ENCODE peak calls at places on chromosomes 3 and 15, in four cellular contexts. Z, S, Y and X are unnamed samples.

GRCh38 chr15:101446527-101447167 is 42.9 kb downstream of the PCSK6 start:
- DNase-seq in S (no peak), Z (no peak), Y (no peak), X (peak)

GRCh38 chr3:123877466-123877865 is 6.7 kb downstream of the MYLK start:
- DNase-seq in S (no peak), Y (no peak), Z (no peak), X (no peak)

GRCh38 chr3:123406598-123406997 is 42.3 kb downstream of the ADCY5 start:
- DNase-seq in Y (no peak), S (no peak), Z (no peak), X (peak)

GRCh38 chr3:115986555-115987207 is 363.4 kb downstream of the GAP43 start:
- DNase-seq in Z (no peak), S (no peak), Y (no peak), X (no peak)

GRCh38 chr3:196789773-196790419 is 50.2 kb downstream of the PAK2 start:
- DNase-seq in Y (no peak), Z (no peak), S (no peak), X (no peak)

GRCh38 chr3:52529376-52530333 is 4.0 kb downstream of the NT5DC2 start:
- DNase-seq in Z (no peak), Y (no peak), S (peak), X (peak)

GRCh38 chr3:156291269-156292123 is 171.1 kb downstream of the KCNAB1 start:
- DNase-seq in Y (no peak), S (no peak), Z (no peak), X (peak)

GRCh38 chr3:149460123-149460522 is 14.4 kb upstream of the TM4SF4 start:
- DNase-seq in Z (no peak), S (no peak), Y (no peak), X (peak)

GRCh38 chr15:88982304-88982945 is 69.2 kb upstream of the MFGE8 start:
- DNase-seq in Y (no peak), Z (no peak), S (no peak), X (peak)

GRCh38 chr3:150495563-150496168 is 50.6 kb downstream of the SERP1 start:
- DNase-seq in Z (peak), S (no peak), Y (no peak), X (no peak)

GRCh38 chr3:149812165-149812605 is 830 bp upstream of the RNF13 start:
- DNase-seq in S (no peak), Z (no peak), Y (no peak), X (no peak)

GRCh38 chr3:48595075-48595525 is at the start of gene COL7A1:
- DNase-seq in S (no peak), Y (no peak), Z (no peak), X (no peak)

GRCh38 chr3:195182470-195182795 is 88.5 kb downstream of the XXYLT1 start:
- DNase-seq in S (no peak), Z (no peak), Y (no peak), X (no peak)

GRCh38 chr15:87591521-87591920 is 665.0 kb downstream of the NTRK3 start:
- DNase-seq in S (no peak), Y (no peak), Z (no peak), X (no peak)

GRCh38 chr3:115581347-115582135 is 41.8 kb upstream of the GAP43 start:
- DNase-seq in Z (no peak), S (no peak), Y (peak), X (peak)

GRCh38 chr3:149494022-149494758 is 19.7 kb downstream of the TM4SF4 start:
- DNase-seq in S (peak), Z (peak), Y (peak), X (no peak)

GRCh38 chr15:87619161-87619960 is 637.2 kb downstream of the NTRK3 start:
- DNase-seq in Z (peak), Y (no peak), S (no peak), X (no peak)

GRCh38 chr15:56243117-56243773 is 434 bp downstream of the RFX7 start:
- DNase-seq in S (no peak), Z (no peak), Y (peak), X (peak)

GRCh38 chr3:11910971-11911531 is 64.4 kb upstream of the TAMM41 start:
- DNase-seq in Y (no peak), S (no peak), Z (no peak), X (no peak)

GRCh38 chr3:189270248-189270832 is 98.6 kb downstream of the TPRG1 start:
- DNase-seq in Z (peak), Y (peak), S (peak), X (peak)

GRCh38 chr15:93152264-93152884 is 63.4 kb upstream of the RGMA start:
- DNase-seq in Y (no peak), S (no peak), Z (no peak), X (no peak)

GRCh38 chr15:74364936-74365618 is 2.4 kb downstream of the CYP11A1 start:
- DNase-seq in S (peak), Y (no peak), Z (no peak), X (no peak)

GRCh38 chr3:59908280-59908679 is 858.5 kb upstream of the CFAP20DC start:
- DNase-seq in S (no peak), Y (no peak), Z (no peak), X (no peak)

GRCh38 chr3:45665101-45665572 is 24.1 kb upstream of the SACM1L start:
- DNase-seq in Z (no peak), Y (peak), S (no peak), X (no peak)

GRCh38 chr3:175073209-175073905 is 214.2 kb downstream of the NAALADL2 start:
- DNase-seq in S (no peak), Y (no peak), Z (no peak), X (no peak)

DNA sequence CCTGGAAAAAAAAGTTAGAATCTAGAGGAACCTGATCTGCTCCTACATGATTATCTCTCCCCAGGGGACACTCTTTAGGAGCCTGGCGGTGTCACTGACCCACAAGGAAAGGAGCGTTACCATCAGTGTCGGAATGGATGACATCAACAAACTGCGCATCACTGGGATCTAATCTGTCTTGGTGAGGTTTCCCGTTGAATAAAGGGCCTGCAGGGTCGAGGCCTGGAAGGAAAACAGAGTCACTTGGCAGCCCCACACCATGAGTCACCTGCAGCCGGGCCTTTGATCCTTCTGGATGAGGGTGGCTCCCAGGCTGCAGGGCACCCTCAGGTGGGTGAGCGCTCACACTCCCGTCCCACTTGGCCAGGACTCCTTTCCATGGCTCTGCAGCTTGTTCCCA is 25.0 kb downstream of the LIPH start:
- DNase-seq in Z (no peak), S (no peak), Y (no peak), X (no peak)
- H3K4me3 ChIP-seq in Z (no peak), S (no peak), Y (no peak), X (no peak)

DNA sequence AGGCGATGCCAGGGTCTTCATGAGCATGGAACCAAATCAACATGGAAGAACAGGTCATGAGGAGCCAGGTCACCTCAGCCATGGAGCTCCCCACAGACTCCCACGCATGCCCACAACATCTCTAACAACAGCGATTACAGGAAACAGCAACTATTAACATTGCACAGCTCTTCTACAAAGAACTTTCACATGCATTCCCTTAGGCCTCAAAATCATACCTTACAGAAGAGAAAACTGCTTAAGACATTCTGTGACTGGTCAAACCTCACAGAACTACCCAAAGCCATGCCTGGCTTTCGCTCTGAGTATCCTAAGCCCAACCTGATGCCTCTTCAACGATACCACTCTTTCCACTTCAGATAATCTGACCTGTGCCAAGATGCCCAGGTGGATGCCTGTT is 117.8 kb downstream of the OXNAD1 start:
- DNase-seq in Y (no peak), S (no peak), Z (no peak), X (no peak)
- H3K4me3 ChIP-seq in Y (no peak), S (no peak), Z (no peak), X (no peak)

DNA sequence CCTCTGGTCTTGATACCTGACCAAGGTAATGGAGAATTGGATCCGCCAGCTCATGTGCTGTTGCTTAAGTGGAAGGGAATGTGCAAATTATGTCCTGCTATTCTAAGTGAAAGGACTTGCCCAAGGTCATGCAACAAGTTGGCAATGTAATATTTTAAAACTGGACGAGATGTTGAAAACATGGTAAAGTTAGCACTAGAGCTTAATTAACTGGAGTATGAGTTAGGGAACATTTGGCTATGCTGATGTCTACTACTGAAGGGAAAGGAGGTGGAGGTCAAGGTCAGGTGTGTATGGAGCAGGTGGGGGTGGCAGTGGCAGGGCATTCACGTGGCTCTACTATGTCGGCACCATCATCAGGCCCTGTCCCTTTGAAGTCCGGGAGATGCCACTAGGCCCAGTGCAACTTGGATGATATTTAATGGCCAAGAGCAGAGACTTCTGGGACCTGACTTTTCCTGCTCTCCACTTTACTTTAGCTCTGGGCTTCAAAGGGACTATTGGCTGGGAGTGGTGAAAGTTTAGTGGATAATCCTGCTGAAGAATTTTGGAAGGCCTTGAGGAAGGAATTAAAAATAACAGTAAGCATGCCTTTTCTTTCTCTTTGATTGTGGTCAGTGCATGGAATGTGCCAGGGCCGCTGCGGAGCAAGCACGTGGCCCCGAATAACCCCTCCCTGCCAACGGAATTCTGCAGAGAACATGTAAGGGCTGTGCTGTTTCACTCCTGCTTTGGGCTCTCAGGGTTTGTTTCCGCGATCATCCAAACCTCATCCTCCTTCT is 14.9 kb downstream of the SMAD3 start:
- DNase-seq in Y (no peak), Z (no peak), S (no peak), X (peak)
- H3K4me3 ChIP-seq in Y (no peak), Z (no peak), S (peak), X (peak)

GRCh38 chr15:76346666-76347506 is 10.3 kb downstream of the ISL2 start:
- DNase-seq in Y (no peak), Z (no peak), S (no peak), X (no peak)
- H3K4me3 ChIP-seq in Y (peak), Z (peak), S (peak), X (peak)

GRCh38 chr15:51620647-51621046 is 1.9 kb downstream of the DMXL2 start:
- DNase-seq in Y (no peak), S (no peak), Z (no peak), X (no peak)
- H3K4me3 ChIP-seq in Y (no peak), S (no peak), Z (no peak), X (no peak)

GRCh38 chr15:40069178-40070165 is 30.5 kb upstream of the SRP14 start:
- DNase-seq in S (peak), Z (no peak), Y (no peak), X (peak)
- H3K4me3 ChIP-seq in S (peak), Z (no peak), Y (peak), X (no peak)

GRCh38 chr3:73029321-73029796 is 32.1 kb upstream of the EBLN2 start:
- DNase-seq in S (no peak), Z (peak), Y (no peak), X (no peak)

GRCh38 chr3:73026111-73026510 is 29.5 kb downstream of the PPP4R2 start:
- DNase-seq in Y (no peak), Z (no peak), S (no peak), X (no peak)

GRCh38 chr3:73030073-73030597 is 31.3 kb upstream of the EBLN2 start:
- DNase-seq in Z (no peak), S (no peak), Y (no peak), X (no peak)

GRCh38 chr3:73026702-73027101 is 30.1 kb downstream of the PPP4R2 start:
- DNase-seq in Y (no peak), S (no peak), Z (no peak), X (no peak)

GRCh38 chr3:73028803-73029202 is 32.2 kb downstream of the PPP4R2 start:
- DNase-seq in Z (no peak), S (no peak), Y (no peak), X (no peak)
- H3K4me3 ChIP-seq in Z (no peak), S (no peak), Y (no peak), X (no peak)

GRCh38 chr3:58188921-58189451 is 21.8 kb downstream of the DNASE1L3 start:
- DNase-seq in Y (no peak), S (no peak), Z (no peak), X (no peak)
- H3K4me3 ChIP-seq in Y (no peak), S (no peak), Z (no peak), X (no peak)

GRCh38 chr3:71087109-71088018 is 496.2 kb downstream of the FOXP1 start:
- DNase-seq in Z (no peak), Y (no peak), S (no peak), X (no peak)

GRCh38 chr3:71089271-71089670 is 494.3 kb downstream of the FOXP1 start:
- DNase-seq in Z (no peak), Y (no peak), S (no peak), X (no peak)

GRCh38 chr3:71088742-71089141 is 494.8 kb downstream of the FOXP1 start:
- DNase-seq in S (no peak), Z (no peak), Y (no peak), X (no peak)

GRCh38 chr3:71090207-71090606 is 493.3 kb downstream of the FOXP1 start:
- DNase-seq in Z (no peak), Y (no peak), S (no peak), X (no peak)

GRCh38 chr3:71088019-71088711 is 495.4 kb downstream of the FOXP1 start:
- DNase-seq in Z (no peak), Y (no peak), S (no peak), X (no peak)
- H3K4me3 ChIP-seq in Z (no peak), Y (no peak), S (no peak), X (no peak)

DNA sequence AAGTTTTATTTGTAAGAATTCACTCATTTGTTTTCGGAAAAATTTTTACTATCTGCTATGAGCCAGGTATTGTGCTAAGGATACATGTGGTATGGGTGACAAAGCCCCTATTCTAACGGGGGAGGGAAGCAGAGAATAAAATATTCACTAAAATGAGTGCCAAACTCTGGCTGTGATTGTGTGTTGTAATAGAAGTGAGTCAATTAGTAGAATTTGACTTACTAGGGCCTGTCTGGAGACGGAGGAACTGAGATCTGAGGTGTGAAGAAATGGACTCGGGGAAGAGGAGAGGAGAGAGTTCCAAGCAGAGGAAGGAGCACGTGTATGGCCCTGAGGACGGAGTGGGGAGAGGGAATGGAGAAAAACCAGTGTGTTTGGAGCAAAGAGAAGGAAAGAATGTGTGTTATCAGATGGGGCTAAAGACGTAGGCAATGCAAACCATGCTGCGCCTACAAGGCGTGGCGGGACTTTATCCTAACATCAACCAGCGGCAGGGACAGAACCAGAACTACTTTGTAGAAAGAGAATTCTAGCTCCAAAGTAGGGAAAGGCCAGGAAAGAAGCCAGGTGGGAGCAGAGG is 89.1 kb downstream of the OSBPL10 start:
- DNase-seq in Z (no peak), Y (no peak), S (no peak), X (no peak)
- H3K4me3 ChIP-seq in Z (no peak), Y (no peak), S (no peak), X (no peak)